ENCODE peak calls at places on chromosome 11, in six cellular contexts. C, M, A, L, I and Q are unnamed samples. For H3K9me3, the result is how much of the 10 kb centered on the place peaks cover.

GRCh38 chr11:11073996-11074395 is 216.1 kb upstream of the ZBED5 start:
- DNase-seq in C (no peak), M (no peak), A (no peak), L (no peak), I (no peak), Q (no peak)

GRCh38 chr11:46327829-46328228 is 19.4 kb upstream of the DGKZ start:
- DNase-seq in C (no peak), M (no peak), A (no peak), L (no peak), I (no peak), Q (no peak)

GRCh38 chr11:3836903-3837302 is 3.9 kb downstream of the RHOG start:
- DNase-seq in C (no peak), M (peak), A (no peak), L (peak), I (peak), Q (peak)

GRCh38 chr11:61072316-61073109 is 29.8 kb upstream of the CD5 start:
- DNase-seq in C (no peak), M (no peak), A (no peak), L (no peak), I (no peak), Q (no peak)

GRCh38 chr11:121722431-121723256 is 269.9 kb upstream of the SORL1-AS1 start:
- DNase-seq in C (no peak), M (peak), A (peak), L (no peak), I (peak), Q (no peak)

GRCh38 chr11:110818032-110818687 is 105.9 kb upstream of the ARHGAP20 start:
- DNase-seq in C (no peak), M (no peak), A (no peak), L (no peak), I (no peak), Q (no peak)

GRCh38 chr11:47512701-47513100 is 40.2 kb downstream of the CELF1 start:
- DNase-seq in C (no peak), M (no peak), A (no peak), L (no peak), I (no peak), Q (no peak)

GRCh38 chr11:102184269-102184987 is 74.2 kb downstream of the YAP1 start:
- DNase-seq in C (no peak), M (no peak), A (no peak), L (no peak), I (no peak), Q (no peak)

GRCh38 chr11:50080256-50080655 is 47.6 kb downstream of the OR4C45 start:
- DNase-seq in C (no peak), M (no peak), A (no peak), L (no peak), I (no peak), Q (no peak)
- H3K9me3 ChIP-seq in C (under half), M (under half), A (under half), L (under half), I (under half), Q (under half)

DNA sequence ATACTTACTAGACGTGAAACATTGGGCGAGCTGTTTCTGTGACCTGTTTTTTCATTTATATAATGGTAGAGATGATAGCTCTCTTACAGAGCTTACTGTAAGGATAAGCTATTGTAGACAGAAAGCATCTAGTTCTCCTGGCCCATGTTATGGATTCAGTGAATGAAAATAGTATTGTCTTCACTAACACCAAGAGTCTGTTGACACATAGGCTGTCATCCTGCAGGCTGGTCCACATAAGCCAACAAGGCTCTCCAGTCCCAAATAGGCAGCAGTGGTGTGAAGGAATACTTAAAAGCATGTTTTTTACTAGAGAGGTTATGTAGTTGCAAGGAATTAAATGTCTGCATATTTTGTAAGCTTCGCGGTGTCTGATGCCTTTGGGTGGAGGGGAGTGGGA is 377.8 kb upstream of the CCDC90B start:
- DNase-seq in C (no peak), M (no peak), A (no peak), L (no peak), I (no peak), Q (no peak)
- H3K9me3 ChIP-seq in C (under half), M (under half), A (under half), L (under half), I (under half), Q (under half)

GRCh38 chr11:37533087-37533486 is 935.1 kb upstream of the RAG2 start:
- DNase-seq in C (no peak), M (no peak), A (no peak), L (no peak), I (no peak), Q (no peak)

GRCh38 chr11:37525336-37525735 is 927.3 kb upstream of the RAG2 start:
- DNase-seq in C (no peak), M (no peak), A (no peak), L (no peak), I (no peak), Q (no peak)

GRCh38 chr11:37532271-37532670 is 934.2 kb upstream of the RAG2 start:
- DNase-seq in C (no peak), M (no peak), A (no peak), L (no peak), I (no peak), Q (no peak)

GRCh38 chr11:37527545-37527944 is 929.5 kb upstream of the RAG2 start:
- DNase-seq in C (no peak), M (no peak), A (no peak), L (no peak), I (no peak), Q (no peak)
- H3K9me3 ChIP-seq in C (under half), M (under half), A (under half), L (under half), I (under half), Q (under half)

DNA sequence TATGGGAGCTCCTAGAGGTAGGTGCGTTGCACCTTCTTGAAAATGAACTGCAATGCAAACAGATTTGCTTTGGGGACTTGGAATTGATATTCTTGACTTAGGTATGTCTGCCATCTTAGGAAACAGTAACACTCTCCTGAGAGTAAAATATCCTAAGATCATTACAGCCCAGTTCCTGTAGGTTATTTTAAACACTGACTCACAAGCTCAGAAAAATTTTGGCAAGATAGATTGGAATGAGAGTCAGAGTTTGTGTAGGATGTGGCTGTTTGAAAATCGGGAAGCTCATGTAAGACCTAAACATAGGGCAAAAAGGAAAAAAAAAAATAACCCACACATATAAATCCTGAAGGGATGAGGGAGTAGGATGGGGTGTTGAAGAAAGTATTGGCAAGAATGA is 377.0 kb upstream of the LRRC4C start:
- DNase-seq in C (no peak), M (no peak), A (no peak), L (no peak), I (no peak), Q (no peak)
- H3K9me3 ChIP-seq in C (under half), M (under half), A (under half), L (under half), I (under half), Q (under half)

DNA sequence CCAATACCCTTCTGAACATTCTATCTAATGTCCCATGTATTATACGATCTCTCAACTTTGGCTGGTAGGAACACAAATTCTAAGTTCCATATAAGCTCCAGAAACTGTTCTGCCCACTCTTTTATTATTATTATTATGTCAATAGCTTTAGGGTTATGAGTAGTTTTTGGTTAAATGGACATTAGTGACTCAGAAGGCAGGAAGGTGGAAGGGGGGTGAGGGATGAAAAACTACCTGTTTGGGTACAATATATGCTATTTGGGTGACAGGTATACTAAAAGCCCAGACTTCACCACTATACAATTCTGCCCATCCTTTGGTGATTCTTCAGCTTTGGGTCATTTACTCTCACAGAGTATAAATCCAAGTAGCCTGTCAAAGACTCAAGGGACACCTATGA is 22.5 kb upstream of the TRIM29 start:
- DNase-seq in C (no peak), M (no peak), A (no peak), L (no peak), I (no peak), Q (no peak)
- H3K9me3 ChIP-seq in C (under half), M (under half), A (under half), L (under half), I (under half), Q (under half)

GRCh38 chr11:70843906-70844305 is 408.5 kb downstream of the SHANK2 start:
- DNase-seq in C (no peak), M (no peak), A (no peak), L (no peak), I (no peak), Q (no peak)
- H3K9me3 ChIP-seq in C (under half), M (under half), A (under half), L (under half), I (under half), Q (under half)

DNA sequence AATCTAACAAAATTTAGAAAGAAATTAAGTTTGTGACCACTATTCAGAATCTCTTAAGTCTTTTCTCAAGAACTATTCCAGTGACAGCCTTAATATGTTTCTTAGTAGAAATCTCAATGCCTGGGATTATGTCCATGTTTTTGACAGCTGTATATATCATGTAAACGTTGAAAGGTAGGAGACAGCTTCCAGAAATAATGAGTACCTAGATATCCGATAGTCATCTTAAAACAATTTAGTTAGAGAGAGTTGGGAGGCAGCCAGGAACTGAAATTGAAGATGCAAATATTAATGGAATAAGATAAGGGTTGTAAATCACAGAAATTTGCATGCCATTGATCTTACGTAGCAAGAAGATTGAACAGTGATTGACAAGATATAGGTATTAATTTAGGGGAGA is 955.2 kb downstream of the JRKL start:
- DNase-seq in C (no peak), M (no peak), A (no peak), L (no peak), I (no peak), Q (no peak)
- H3K9me3 ChIP-seq in C (under half), M (under half), A (under half), L (under half), I (under half), Q (under half)

GRCh38 chr11:70593446-70593983 is 195.2 kb downstream of the CTTN start:
- DNase-seq in C (no peak), M (no peak), A (no peak), L (no peak), I (no peak), Q (no peak)
- H3K9me3 ChIP-seq in C (under half), M (under half), A (under half), L (under half), I (under half), Q (under half)

GRCh38 chr11:93963072-93963471 is 58.1 kb upstream of the HEPHL1 start:
- DNase-seq in C (no peak), M (no peak), A (no peak), L (no peak), I (no peak), Q (no peak)

GRCh38 chr11:93958991-93959390 is 62.2 kb upstream of the HEPHL1 start:
- DNase-seq in C (no peak), M (no peak), A (no peak), L (no peak), I (no peak), Q (no peak)

GRCh38 chr11:93959663-93960062 is 61.5 kb upstream of the HEPHL1 start:
- DNase-seq in C (no peak), M (no peak), A (no peak), L (no peak), I (no peak), Q (no peak)

GRCh38 chr11:93952082-93952780 is 68.9 kb upstream of the HEPHL1 start:
- DNase-seq in C (no peak), M (no peak), A (no peak), L (no peak), I (no peak), Q (no peak)

DNA sequence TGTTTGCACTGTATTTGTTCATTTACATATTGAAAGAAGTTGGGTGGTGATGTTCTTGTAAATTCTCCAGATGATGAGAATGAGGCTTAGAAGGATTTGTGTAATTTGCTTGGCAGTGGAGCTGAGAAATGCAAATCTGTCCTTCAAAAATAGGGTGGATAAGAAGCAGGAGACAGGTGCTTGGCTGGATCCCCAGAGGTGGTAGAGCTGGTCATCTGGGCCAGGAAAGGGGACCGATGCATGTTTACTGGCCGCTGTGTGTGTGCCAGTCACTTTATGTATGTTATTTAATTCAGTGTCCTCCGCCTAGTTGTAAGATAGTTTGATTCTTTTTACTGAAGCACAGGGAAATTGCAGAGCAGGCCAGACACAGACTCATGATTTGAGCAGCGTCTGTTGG is 63.6 kb upstream of the HEPHL1 start:
- DNase-seq in C (no peak), M (no peak), A (no peak), L (no peak), I (no peak), Q (no peak)
- H3K9me3 ChIP-seq in C (under half), M (under half), A (under half), L (under half), I (under half), Q (under half)